ENCODE peak calls at places on chromosome 9, in four cellular contexts. C is ovary; P is CD4-positive, alpha-beta memory T cell; J is aorta. U is an unnamed sample.

GRCh38 chr9:100268271-100268670 is 84.5 kb downstream of the TEX10 start:
- DNase-seq in C (no peak), P (no peak), J (no peak), U (no peak)

GRCh38 chr9:112112519-112112918 is 62.6 kb downstream of the SUSD1 start:
- DNase-seq in C (no peak), P (no peak), J (no peak), U (no peak)

GRCh38 chr9:131707677-131708612 is 31.9 kb downstream of the RAPGEF1 start:
- DNase-seq in C (no peak), P (no peak), J (no peak), U (no peak)

GRCh38 chr9:93302586-93303257 is 118.8 kb downstream of the WNK2 start:
- DNase-seq in C (peak), P (peak), J (peak), U (peak)

GRCh38 chr9:80146466-80146865 is 574.7 kb downstream of the TLE4 start:
- DNase-seq in C (no peak), P (no peak), J (no peak), U (no peak)

GRCh38 chr9:2127486-2127885 is 112.3 kb downstream of the SMARCA2 start:
- DNase-seq in C (no peak), P (no peak), J (no peak), U (no peak)

GRCh38 chr9:91421022-91421765 is 2.4 kb downstream of the NFIL3 start:
- DNase-seq in C (peak), P (no peak), J (peak), U (no peak)

GRCh38 chr9:78026416-78026815 is 5.2 kb downstream of the GNAQ start:
- DNase-seq in C (no peak), P (no peak), J (no peak), U (no peak)

GRCh38 chr9:10232352-10232930 is 380.4 kb downstream of the PTPRD start:
- DNase-seq in C (no peak), P (no peak), J (no peak), U (no peak)

GRCh38 chr9:129656795-129657390 is 8.6 kb upstream of the PRRX2 start:
- DNase-seq in C (no peak), P (no peak), J (no peak), U (no peak)

GRCh38 chr9:136863623-136864273 is 2.4 kb downstream of the EDF1 start:
- DNase-seq in C (no peak), P (no peak), J (no peak), U (no peak)

GRCh38 chr9:109997682-109998081 is 210.3 kb downstream of the C9orf152 start:
- DNase-seq in C (no peak), P (no peak), J (no peak), U (no peak)

GRCh38 chr9:106286249-106286648 is 576.7 kb upstream of the ZNF462 start:
- DNase-seq in C (no peak), P (no peak), J (no peak), U (no peak)
- H3K27ac ChIP-seq in C (no peak), P (no peak), J (no peak), U (no peak)

DNA sequence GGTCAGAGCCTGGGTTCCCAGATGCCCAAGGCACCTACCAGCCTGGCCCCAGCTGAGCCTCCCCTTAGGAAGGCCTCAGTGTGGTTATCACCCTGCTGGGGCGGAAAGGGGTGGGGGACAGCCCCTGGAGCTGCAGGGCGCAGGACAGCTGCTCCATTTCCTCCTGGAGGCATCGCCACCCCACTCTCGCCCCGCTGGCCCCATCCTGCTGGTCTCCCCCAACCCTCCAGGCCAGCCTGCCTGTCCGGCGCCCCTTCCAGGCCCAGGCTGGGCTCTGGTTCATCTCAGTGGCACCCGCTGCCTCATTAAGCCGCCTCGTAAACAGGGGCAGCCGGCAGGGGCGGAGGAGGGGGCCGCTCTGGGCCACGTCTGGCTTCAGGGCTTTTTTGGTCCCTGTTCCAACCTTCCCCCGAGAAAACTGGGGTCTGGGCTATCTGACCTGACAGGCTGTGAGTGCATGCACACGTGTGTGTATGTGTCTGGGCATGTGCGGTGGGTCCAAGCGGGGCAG is 30.8 kb upstream of the ENHO start:
- DNase-seq in C (peak), P (no peak), J (peak), U (no peak)
- H3K27ac ChIP-seq in C (no peak), P (no peak), J (no peak), U (no peak)

DNA sequence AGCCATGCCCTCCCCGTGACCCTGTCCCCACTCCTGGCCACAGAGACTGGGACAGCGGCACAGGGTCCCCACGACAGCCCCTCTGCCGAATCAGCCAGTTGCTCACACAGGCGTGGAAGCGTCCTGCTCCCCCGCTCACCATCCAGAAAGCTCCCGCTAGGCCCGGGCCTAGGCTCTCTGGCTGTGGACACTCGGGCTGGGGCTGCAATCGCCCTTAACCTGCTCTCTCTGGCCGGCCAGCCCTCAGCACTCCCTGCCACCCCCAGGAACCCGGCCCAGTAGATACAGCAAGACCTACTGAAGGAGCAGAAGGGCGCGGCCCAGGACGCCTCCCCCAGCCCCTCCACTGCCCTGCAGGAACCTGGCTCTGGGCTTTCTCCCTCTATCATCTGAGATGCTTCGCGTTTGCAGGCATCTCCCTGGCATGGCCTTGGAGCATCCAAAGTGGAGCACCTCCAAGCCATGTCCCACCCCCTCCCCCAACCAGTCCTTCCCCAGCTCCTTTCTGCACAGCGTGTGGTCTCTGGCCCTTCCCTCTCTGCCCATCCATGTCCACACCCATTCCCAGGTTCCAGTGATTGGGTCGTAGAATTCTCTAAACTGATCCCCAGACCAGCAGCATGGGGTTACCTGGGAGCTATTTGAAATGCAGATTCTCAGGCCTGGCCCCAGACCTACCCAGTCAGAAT is 113.7 kb upstream of the LMX1B start:
- DNase-seq in C (no peak), P (no peak), J (peak), U (no peak)
- H3K27ac ChIP-seq in C (peak), P (no peak), J (no peak), U (no peak)

GRCh38 chr9:127790094-127790855 is 4.4 kb downstream of the CDK9 start:
- DNase-seq in C (no peak), P (no peak), J (no peak), U (no peak)
- H3K27ac ChIP-seq in C (peak), P (no peak), J (no peak), U (no peak)

U was measured in coronary artery.